ENCODE peak calls at places on chromosomes 4 and X, in eight cellular contexts. V is CD4-positive, alpha-beta T cell; Y is cardiac muscle cell; Q is GM20000; L is brain microvascular endothelial cell; A is ovary; C is stomach; D is type B pancreatic cell. R is an unnamed sample.
A peak's percentile ranks its signal among the peaks of the same experiment; 100 is the strongest.

GRCh38 chr4:182845618-182846017 is 71.6 kb downstream of the DCTD start:
- DNase-seq in V (no peak), Y (no peak), Q (no peak), L (no peak), A (no peak), C (no peak), D (no peak), R (no peak)

GRCh38 chr4:69549651-69550050 is 53.9 kb upstream of the UGT2B4 start:
- DNase-seq in V (no peak), Y (no peak), Q (no peak), L (no peak), A (no peak), C (no peak), D (no peak), R (no peak)

GRCh38 chr4:122764808-122765189 is 32.3 kb downstream of the BBS12 start:
- DNase-seq in V (no peak), Y (peak; percentile 85), Q (peak; percentile 13), L (no peak), A (no peak), C (no peak), D (no peak), R (no peak)

GRCh38 chr4:8165374-8165896 is 6.8 kb upstream of the ABLIM2 start:
- DNase-seq in V (no peak), Y (no peak), Q (no peak), L (no peak), A (no peak), C (no peak), D (no peak), R (no peak)

GRCh38 chrX:37485429-37485828 is 86.0 kb upstream of the LANCL3 start:
- DNase-seq in V (no peak), Y (no peak), Q (no peak), L (no peak), A (no peak), C (no peak), D (no peak), R (no peak)

GRCh38 chr4:145732416-145732815 is 52.5 kb downstream of the C4orf51 start:
- DNase-seq in V (no peak), Y (no peak), Q (no peak), L (no peak), A (no peak), C (no peak), D (no peak), R (no peak)

GRCh38 chrX:134172588-134173259 is 64.3 kb upstream of the CCDC160 start:
- DNase-seq in V (peak; percentile 8), Y (peak; percentile 8), Q (peak; percentile 25), L (no peak), A (peak; percentile 17), C (peak; percentile 27), D (no peak), R (no peak)

GRCh38 chr4:22444813-22445212 is 71.1 kb downstream of the ADGRA3 start:
- DNase-seq in V (no peak), Y (no peak), Q (no peak), L (no peak), A (no peak), C (no peak), D (no peak), R (no peak)

GRCh38 chr4:146202665-146203064 is 11.7 kb upstream of the REELD1 start:
- DNase-seq in V (no peak), Y (no peak), Q (no peak), L (no peak), A (no peak), C (no peak), D (no peak), R (no peak)

GRCh38 chr4:119688439-119688838 is 59.8 kb upstream of the PDE5A start:
- DNase-seq in V (no peak), Y (no peak), Q (no peak), L (no peak), A (no peak), C (no peak), D (no peak), R (no peak)

GRCh38 chr4:38560763-38561558 is 103.0 kb upstream of the KLF3 start:
- DNase-seq in V (no peak), Y (no peak), Q (peak; percentile 68), L (no peak), A (no peak), C (no peak), D (no peak), R (no peak)

GRCh38 chr4:78726575-78726974 is 49.6 kb upstream of the BMP2K start:
- DNase-seq in V (no peak), Y (no peak), Q (no peak), L (no peak), A (no peak), C (no peak), D (no peak), R (no peak)

GRCh38 chrX:44997282-44997813 is 124.4 kb downstream of the KDM6A start:
- DNase-seq in V (no peak), Y (no peak), Q (no peak), L (no peak), A (no peak), C (no peak), D (no peak), R (no peak)

DNA sequence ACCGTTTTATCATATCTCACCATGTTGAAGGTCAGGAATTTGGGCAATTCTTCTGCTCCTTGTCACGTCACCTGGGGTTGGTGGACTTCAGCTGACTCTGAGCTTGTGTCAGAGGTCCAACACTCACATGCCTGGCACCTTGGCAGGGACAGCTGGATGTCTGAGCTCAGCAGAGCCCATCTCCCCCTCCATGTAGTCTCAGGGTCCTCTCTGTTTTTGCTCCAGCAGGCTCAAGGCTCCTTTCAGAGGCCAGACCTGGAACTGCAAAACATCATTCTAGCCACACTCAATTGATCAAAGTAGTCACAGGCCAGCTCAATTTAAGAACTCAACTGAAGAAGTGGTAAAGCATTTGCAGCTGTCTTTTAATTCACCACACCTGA is 45.4 kb downstream of the EDNRA start:
- DNase-seq in V (no peak), Y (no peak), Q (peak; percentile 12), L (no peak), A (no peak), C (no peak), D (no peak), R (no peak)
- TF ChIP-seq CTCF in V (no peak), Y (peak; percentile 18), Q (no peak), L (peak; percentile 53), A (no peak), C (no peak), D (no peak), R (no peak)

DNA sequence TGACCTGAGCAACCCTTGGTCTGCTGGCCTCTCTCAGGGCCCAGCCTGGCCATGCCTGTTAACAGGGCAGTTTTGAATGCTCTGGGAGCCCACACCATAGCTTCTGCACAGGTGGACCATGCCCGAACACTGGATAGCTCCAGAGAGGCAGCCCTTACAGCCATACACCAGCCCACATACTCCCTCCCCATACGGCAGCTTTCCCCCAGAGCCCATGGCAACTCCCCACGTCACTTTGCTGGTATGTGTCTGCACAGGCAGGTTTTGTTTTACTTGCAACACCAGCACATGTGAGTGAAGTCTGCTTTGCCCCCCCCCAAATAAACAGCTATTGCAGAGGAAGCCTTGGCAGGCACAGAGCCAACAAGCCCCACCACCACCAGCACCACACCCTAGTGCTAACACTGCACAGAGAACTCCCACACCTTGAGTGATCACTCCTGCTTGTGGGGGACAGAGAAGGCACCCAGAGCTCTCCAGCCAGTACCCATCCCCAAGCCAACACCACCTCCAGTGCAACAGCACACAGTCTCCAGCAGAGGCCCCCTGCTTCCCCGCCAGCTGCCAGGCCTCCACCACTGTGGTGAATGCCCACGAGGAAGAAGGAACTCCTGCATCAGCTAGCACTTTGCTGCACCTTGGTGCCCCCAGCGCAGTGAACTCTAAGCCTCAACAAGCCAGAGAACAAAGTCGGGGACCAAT is 87.3 kb downstream of the STPG2 start:
- DNase-seq in V (no peak), Y (no peak), Q (no peak), L (no peak), A (no peak), C (no peak), D (no peak), R (no peak)
- TF ChIP-seq CTCF in V (no peak), Y (no peak), Q (no peak), L (no peak), A (no peak), C (no peak), D (no peak), R (no peak)

GRCh38 chr4:111793686-111794085 is 351.6 kb upstream of the FAM241A start:
- DNase-seq in V (no peak), Y (no peak), Q (no peak), L (no peak), A (no peak), C (no peak), D (no peak), R (no peak)

GRCh38 chr4:111800551-111800950 is 344.7 kb upstream of the FAM241A start:
- DNase-seq in V (no peak), Y (no peak), Q (no peak), L (no peak), A (no peak), C (no peak), D (no peak), R (no peak)

GRCh38 chr4:111802191-111802590 is 343.1 kb upstream of the FAM241A start:
- DNase-seq in V (no peak), Y (peak; percentile 2), Q (no peak), L (no peak), A (no peak), C (no peak), D (no peak), R (no peak)

GRCh38 chr4:111797455-111798163 is 347.6 kb upstream of the FAM241A start:
- DNase-seq in V (no peak), Y (no peak), Q (no peak), L (no peak), A (no peak), C (no peak), D (no peak), R (no peak)

DNA sequence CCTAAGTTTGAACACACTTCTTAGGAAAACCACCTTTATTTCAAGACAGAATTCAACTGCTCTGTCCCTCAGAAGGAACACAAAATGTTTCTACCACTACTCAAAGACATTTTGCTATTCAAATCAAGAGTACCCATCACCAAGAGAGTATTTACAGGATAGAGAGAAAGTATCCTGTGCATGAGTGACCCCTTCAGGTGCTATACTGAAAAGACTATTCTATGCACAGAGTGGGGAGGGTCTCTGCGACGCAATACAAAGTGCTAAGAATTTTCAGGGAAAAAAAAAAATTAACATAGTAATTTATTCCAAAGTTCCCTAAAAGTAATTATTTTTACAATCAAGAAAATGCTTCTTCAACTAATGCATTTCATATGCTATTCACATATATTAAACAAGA is 346.4 kb upstream of the FAM241A start:
- DNase-seq in V (no peak), Y (no peak), Q (no peak), L (no peak), A (no peak), C (no peak), D (no peak), R (no peak)
- TF ChIP-seq CTCF in V (no peak), Y (no peak), Q (no peak), L (peak; percentile 16), A (no peak), C (no peak), D (peak; percentile 48), R (peak; percentile 37)

DNA sequence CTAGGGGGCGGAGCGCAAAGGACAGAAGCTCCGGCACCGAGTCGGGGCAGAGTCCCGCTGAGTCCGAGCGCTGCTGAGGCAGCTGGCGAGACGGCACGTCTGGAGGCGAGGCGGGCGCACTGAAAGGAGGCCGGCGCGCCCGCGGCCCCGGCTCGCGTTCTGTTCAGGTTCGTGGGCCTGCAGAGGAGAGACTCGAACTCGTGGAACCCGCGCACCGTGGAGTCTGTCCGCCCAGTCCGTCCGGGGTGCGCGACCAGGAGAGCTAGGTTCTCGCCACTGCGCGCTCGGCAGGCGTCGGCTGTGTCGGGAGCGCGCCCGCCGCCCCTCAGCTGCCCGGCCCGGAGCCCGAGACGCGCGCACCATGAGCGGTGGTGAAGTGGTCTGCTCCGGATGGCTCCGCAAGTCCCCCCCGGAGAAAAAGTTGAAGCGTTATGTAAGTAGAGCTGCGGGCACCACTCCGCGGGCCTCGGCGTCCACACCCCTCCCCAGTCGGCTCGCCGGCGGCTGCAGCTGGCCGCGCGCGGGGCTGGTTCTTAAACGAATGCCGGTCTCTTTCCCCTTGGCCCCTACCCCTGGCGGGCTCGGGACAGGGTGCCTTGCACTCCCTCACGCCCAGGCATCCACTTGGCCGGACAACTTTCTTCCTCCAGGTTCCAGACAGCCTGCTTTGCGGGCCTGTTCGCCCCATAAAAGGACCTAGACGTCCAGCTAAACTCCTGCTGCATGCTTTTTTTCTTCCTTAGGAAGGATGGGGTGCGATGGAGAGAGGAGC is at the start of gene GAB1:
- DNase-seq in V (no peak), Y (peak; percentile 78), Q (peak; percentile 88), L (peak; percentile 35), A (peak; percentile 72), C (peak; percentile 77), D (peak; percentile 78), R (no peak)
- TF ChIP-seq CTCF in V (no peak), Y (peak; percentile 4), Q (no peak), L (no peak), A (peak; percentile 27), C (peak; percentile 33), D (no peak), R (no peak)